ENCODE peak calls at places on chromosome 7, in four cellular contexts. Q, C, F and R are unnamed samples.

GRCh38 chr7:78261302-78261701 is 462.7 kb downstream of the PHTF2 start:
- DNase-seq in Q (no peak), C (no peak), F (no peak), R (no peak)

GRCh38 chr7:106166651-106167342 is 54.7 kb upstream of the SYPL1 start:
- DNase-seq in Q (no peak), C (no peak), F (no peak), R (peak)

GRCh38 chr7:15891151-15891842 is 204.8 kb upstream of the MEOX2 start:
- DNase-seq in Q (no peak), C (no peak), F (no peak), R (no peak)

GRCh38 chr7:20331912-20332317 is 1.2 kb downstream of the ITGB8 start:
- DNase-seq in Q (no peak), C (no peak), F (no peak), R (no peak)

GRCh38 chr7:132255898-132256297 is 320.4 kb downstream of the PLXNA4 start:
- DNase-seq in Q (peak), C (no peak), F (no peak), R (no peak)

GRCh38 chr7:55572378-55573233 is at the start of gene VOPP1:
- DNase-seq in Q (peak), C (peak), F (no peak), R (peak)

GRCh38 chr7:157961731-157962457 is 625.1 kb downstream of the DNAJB6 start:
- DNase-seq in Q (no peak), C (no peak), F (no peak), R (no peak)

GRCh38 chr7:10588084-10588483 is 385.6 kb upstream of the PHF14 start:
- DNase-seq in Q (no peak), C (no peak), F (no peak), R (no peak)

GRCh38 chr7:49522111-49522510 is 251.3 kb upstream of the VWC2 start:
- DNase-seq in Q (no peak), C (no peak), F (no peak), R (no peak)

GRCh38 chr7:93249749-93250148 is 17.6 kb downstream of the VPS50 start:
- DNase-seq in Q (no peak), C (no peak), F (no peak), R (no peak)

GRCh38 chr7:30791126-30791525 is 19.9 kb downstream of the MINDY4 start:
- DNase-seq in Q (no peak), C (no peak), F (no peak), R (no peak)

GRCh38 chr7:35758421-35758820 is 42.4 kb upstream of the SEPTIN7 start:
- DNase-seq in Q (no peak), C (no peak), F (no peak), R (no peak)

GRCh38 chr7:115533785-115534184 is 496.8 kb downstream of the TFEC start:
- DNase-seq in Q (no peak), C (no peak), F (no peak), R (no peak)

GRCh38 chr7:46775020-46775419 is 806.9 kb downstream of the TNS3 start:
- DNase-seq in Q (no peak), C (no peak), F (no peak), R (no peak)

GRCh38 chr7:105229641-105230040 is 159.1 kb downstream of the SRPK2 start:
- DNase-seq in Q (no peak), C (no peak), F (no peak), R (no peak)

GRCh38 chr7:124101173-124101768 is 68.4 kb upstream of the TMEM229A start:
- DNase-seq in Q (no peak), C (no peak), F (no peak), R (no peak)

GRCh38 chr7:26365077-26365896 is 73.6 kb downstream of the SNX10 start:
- DNase-seq in Q (no peak), C (no peak), F (no peak), R (peak)

GRCh38 chr7:91263359-91264082 is 712 bp upstream of the FZD1 start:
- DNase-seq in Q (peak), C (no peak), F (no peak), R (peak)

GRCh38 chr7:45687185-45687560 is 113.0 kb downstream of the ADCY1 start:
- DNase-seq in Q (no peak), C (no peak), F (no peak), R (no peak)

GRCh38 chr7:16223963-16224707 is 197.2 kb downstream of the CRPPA start:
- DNase-seq in Q (no peak), C (no peak), F (no peak), R (no peak)

GRCh38 chr7:150976529-150977381 is 1.4 kb downstream of the KCNH2 start:
- DNase-seq in Q (peak), C (no peak), F (no peak), R (peak)

GRCh38 chr7:28354601-28355062 is 57.7 kb upstream of the CREB5 start:
- DNase-seq in Q (no peak), C (no peak), F (no peak), R (no peak)

GRCh38 chr7:47191876-47192291 is 390.0 kb downstream of the TNS3 start:
- DNase-seq in Q (no peak), C (no peak), F (no peak), R (no peak)

GRCh38 chr7:63031838-63032436 is 966.7 kb upstream of the ZNF722 start:
- DNase-seq in Q (no peak), C (no peak), F (no peak), R (no peak)

GRCh38 chr7:30984359-30985107 is 20.8 kb downstream of the GHRHR start:
- DNase-seq in Q (no peak), C (no peak), F (no peak), R (no peak)

GRCh38 chr7:99137418-99138180 is 6.3 kb downstream of the SMURF1 start:
- DNase-seq in Q (no peak), C (no peak), F (no peak), R (peak)

GRCh38 chr7:47078241-47078640 is 503.7 kb downstream of the TNS3 start:
- DNase-seq in Q (no peak), C (no peak), F (no peak), R (no peak)

GRCh38 chr7:128814496-128814895 is 15.7 kb upstream of the FLNC start:
- DNase-seq in Q (no peak), C (no peak), F (no peak), R (no peak)

GRCh38 chr7:16301251-16301650 is 120.1 kb downstream of the CRPPA start:
- DNase-seq in Q (no peak), C (no peak), F (no peak), R (no peak)

GRCh38 chr7:151114151-151115090 is 28.1 kb downstream of the AGAP3 start:
- DNase-seq in Q (no peak), C (no peak), F (no peak), R (no peak)

DNA sequence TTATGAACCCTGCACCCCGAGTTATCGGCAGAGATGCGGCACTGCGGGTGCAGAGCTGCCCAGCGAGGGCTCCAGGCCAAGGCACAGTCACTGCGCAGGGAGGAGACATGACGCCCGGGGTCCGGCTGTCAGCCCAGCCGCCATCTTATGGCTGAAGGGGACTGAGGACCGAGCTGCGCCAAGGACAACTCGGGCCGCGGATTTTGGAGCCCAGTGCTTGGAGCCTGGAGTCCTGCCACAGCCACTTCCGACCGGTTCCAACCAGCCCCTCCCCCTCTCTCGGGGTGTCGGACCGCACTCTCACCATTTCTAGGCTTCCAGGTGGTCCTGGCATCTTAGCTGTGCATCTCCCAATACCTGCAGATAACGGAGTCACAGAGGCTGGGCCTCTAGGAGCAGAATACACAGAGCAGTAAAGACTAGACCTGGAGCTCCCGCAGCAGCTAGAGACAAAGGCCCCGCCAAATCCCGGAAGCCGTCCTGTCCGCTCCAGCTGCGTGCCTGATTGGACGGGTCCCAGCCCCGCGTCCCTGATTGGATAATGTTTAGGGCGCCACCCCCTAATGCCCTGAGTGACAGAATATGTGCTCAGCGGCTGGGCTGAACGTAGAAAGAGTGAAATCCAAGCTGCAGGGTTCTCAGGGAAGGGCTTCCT is at the start of gene ZNF680:
- DNase-seq in Q (peak), C (peak), F (peak), R (peak)
- TF ChIP-seq POLR2A in Q (peak), C (peak), F (peak), R (peak)

DNA sequence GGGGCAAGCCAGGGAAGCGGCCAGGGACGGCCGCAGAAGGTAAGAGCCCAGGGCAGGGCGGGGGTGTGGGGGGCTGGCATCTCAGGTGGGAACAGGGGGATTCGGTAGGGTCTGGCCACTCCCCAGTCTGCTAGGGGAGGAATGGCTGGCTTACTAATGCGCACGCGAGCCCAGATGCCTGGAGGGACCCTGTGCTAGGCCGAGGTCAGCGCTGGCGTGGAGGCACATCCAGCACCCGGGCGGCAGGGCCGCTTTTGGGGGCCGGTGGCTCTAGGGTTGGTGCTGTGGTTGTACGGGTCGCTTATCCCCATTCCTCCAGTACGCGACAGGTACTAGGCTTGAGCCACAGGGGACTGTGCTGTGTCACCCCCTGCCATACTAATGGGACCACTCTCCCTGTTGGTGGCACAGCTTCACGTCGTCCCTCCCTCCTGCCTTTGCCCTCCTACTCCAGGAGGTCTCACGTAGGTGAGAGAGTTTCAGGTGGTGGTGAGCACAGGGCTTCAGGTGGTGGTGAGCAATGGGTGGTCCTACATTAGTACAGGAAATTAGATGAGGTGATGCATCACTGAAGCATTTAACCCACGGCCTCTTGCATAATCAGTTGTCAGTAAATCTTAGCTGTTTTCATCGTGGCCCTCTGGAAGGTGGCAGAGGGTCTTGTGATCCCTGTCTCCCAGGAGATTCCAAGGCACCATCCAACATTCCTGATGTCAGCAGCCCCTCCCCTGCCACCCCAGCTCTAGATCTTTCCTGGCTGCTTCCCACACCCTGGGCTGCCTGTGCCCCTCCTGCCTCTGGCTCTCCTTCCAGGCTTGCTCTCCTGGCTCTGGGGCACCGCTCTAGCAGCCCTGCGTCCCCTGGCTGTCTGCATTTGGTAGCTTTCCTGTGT is 981 bp downstream of the AEBP1 start:
- DNase-seq in Q (no peak), C (no peak), F (no peak), R (peak)
- TF ChIP-seq POLR2A in Q (no peak), C (no peak), F (no peak), R (no peak)

GRCh38 chr7:153185936-153186335 is 426.4 kb downstream of the ACTR3B start:
- DNase-seq in Q (no peak), C (no peak), F (no peak), R (no peak)

GRCh38 chr7:153190986-153191385 is 431.4 kb downstream of the ACTR3B start:
- DNase-seq in Q (no peak), C (no peak), F (no peak), R (no peak)

GRCh38 chr7:153188161-153188560 is 428.6 kb downstream of the ACTR3B start:
- DNase-seq in Q (no peak), C (no peak), F (no peak), R (no peak)

GRCh38 chr7:153190452-153190851 is 430.9 kb downstream of the ACTR3B start:
- DNase-seq in Q (no peak), C (no peak), F (no peak), R (no peak)

DNA sequence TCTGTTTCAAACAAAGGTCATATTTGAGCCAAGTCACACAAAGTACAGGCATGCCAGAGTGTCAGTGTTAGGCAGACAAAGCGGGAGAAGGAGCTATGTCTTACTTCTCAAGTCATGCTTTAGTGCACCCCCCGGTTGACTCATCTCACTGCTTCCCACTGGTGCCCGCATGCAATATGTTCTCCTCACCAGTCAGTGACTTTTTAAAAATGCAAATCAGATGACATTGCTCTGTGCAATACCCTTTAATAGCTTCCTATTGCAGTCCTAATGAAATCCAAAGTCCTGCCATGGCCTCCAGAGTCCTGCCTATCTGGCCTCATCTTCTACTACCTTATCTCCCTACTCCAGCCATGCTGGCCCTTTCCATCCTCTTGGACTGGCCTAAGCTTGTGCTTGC is 429.1 kb downstream of the ACTR3B start:
- DNase-seq in Q (no peak), C (no peak), F (no peak), R (no peak)
- TF ChIP-seq POLR2A in Q (no peak), C (no peak), F (no peak), R (no peak)

GRCh38 chr7:1457059-1457948 is 2.0 kb downstream of the MICALL2 start:
- DNase-seq in Q (no peak), C (no peak), F (no peak), R (no peak)

GRCh38 chr7:1459512-1459892 is 232 bp upstream of the MICALL2 start:
- DNase-seq in Q (peak), C (peak), F (peak), R (peak)

GRCh38 chr7:1459930-1460756 is 873 bp upstream of the MICALL2 start:
- DNase-seq in Q (peak), C (no peak), F (no peak), R (no peak)

GRCh38 chr7:1457949-1458675 is 1.2 kb downstream of the MICALL2 start:
- DNase-seq in Q (no peak), C (no peak), F (no peak), R (no peak)

DNA sequence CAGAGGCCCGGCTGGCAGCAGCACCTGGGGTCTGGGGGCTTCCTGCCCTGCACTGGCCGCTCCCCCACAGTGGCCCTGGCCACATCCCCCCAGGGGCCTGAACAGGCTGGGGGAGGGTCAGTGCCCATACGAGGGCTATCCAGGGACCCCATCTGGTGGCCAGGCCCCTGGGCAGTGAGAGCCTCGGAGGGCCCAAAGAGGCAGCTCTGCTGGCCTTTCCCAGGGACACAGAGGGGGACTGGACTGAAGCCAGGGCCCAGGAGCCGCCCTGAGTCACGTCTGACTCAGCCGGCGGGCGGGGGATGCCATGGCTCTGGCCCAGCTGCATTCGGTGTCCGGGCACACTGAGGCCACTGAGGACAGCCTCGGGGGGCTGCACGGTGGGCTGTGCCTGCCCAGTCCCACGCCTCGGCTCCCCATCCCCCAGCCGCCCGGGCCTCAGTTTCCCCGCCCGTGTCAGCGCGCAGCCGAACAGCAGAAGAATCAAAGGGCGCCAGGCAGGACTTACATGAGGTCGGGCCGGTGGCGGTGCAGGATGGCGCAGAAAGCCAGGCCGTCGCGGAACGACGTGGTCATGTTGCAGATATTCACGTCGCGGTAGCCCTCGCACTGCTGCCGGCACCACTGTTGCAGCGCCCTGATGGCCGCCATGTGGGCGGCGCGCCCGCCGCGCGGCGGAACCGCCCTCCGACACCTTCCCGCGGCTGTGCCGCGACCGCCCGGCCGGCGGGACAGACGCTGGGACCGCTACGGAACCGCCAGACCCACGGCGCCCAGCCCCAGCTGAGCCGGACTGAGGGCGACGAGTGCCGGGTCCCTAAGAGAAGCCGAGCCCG is at the start of gene MICALL2:
- DNase-seq in Q (peak), C (peak), F (no peak), R (peak)
- TF ChIP-seq POLR2A in Q (peak), C (peak), F (peak), R (peak)

GRCh38 chr7:131110294-131111080 is 217.2 kb upstream of the MKLN1 start:
- DNase-seq in Q (peak), C (peak), F (no peak), R (peak)

GRCh38 chr7:131111081-131111576 is 216.5 kb upstream of the MKLN1 start:
- DNase-seq in Q (no peak), C (no peak), F (no peak), R (no peak)

GRCh38 chr7:131108212-131108980 is 219.3 kb upstream of the MKLN1 start:
- DNase-seq in Q (no peak), C (no peak), F (no peak), R (no peak)

GRCh38 chr7:131109011-131109756 is 218.5 kb upstream of the MKLN1 start:
- DNase-seq in Q (no peak), C (no peak), F (no peak), R (no peak)

GRCh38 chr7:131109757-131110293 is 217.9 kb upstream of the MKLN1 start:
- DNase-seq in Q (peak), C (peak), F (peak), R (peak)
- TF ChIP-seq POLR2A in Q (peak), C (peak), F (peak), R (peak)

GRCh38 chr7:102424129-102424551 is 9.2 kb upstream of the ORAI2 start:
- DNase-seq in Q (no peak), C (no peak), F (no peak), R (no peak)

GRCh38 chr7:102424787-102425218 is 8.6 kb upstream of the ORAI2 start:
- DNase-seq in Q (no peak), C (no peak), F (no peak), R (no peak)

GRCh38 chr7:102429141-102429904 is 4.1 kb upstream of the ORAI2 start:
- DNase-seq in Q (no peak), C (no peak), F (no peak), R (no peak)

GRCh38 chr7:102426268-102427031 is 6.9 kb upstream of the ORAI2 start:
- DNase-seq in Q (no peak), C (no peak), F (no peak), R (no peak)

GRCh38 chr7:102425639-102426267 is 7.6 kb upstream of the ORAI2 start:
- DNase-seq in Q (peak), C (no peak), F (peak), R (no peak)
- TF ChIP-seq POLR2A in Q (no peak), C (no peak), F (no peak), R (no peak)

GRCh38 chr7:5093948-5094347 is 48.3 kb downstream of the RBAK start:
- DNase-seq in Q (no peak), C (no peak), F (no peak), R (no peak)

GRCh38 chr7:5088906-5089305 is 43.2 kb downstream of the RBAK start:
- DNase-seq in Q (no peak), C (no peak), F (no peak), R (no peak)

GRCh38 chr7:5094641-5095040 is 49.0 kb downstream of the RBAK start:
- DNase-seq in Q (no peak), C (no peak), F (no peak), R (no peak)
- TF ChIP-seq POLR2A in Q (no peak), C (no peak), F (no peak), R (no peak)

DNA sequence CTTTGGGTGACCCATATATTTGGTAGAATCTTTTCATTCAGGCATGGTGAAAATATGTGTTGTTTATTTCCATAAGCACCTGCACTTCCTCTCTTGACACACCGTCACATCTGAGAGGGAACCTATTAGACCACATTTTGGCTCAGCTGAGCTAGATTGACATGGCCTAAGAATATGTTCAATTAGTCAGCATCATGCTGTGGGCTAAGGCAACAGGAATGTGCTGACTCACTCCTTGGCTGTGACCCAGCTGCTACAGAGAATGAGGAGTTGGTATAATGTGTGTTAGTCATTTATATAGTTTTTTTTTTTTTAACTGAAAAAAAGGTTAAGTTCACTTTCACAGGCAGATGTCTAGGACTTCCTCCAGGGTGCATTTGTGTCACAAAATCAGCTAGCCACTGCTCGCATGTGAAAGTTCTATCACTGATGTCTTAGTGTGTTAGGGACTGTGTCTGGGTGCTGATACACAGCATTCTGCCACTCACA is 180.6 kb downstream of the SEMA3E start:
- DNase-seq in Q (peak), C (peak), F (no peak), R (peak)
- TF ChIP-seq POLR2A in Q (no peak), C (no peak), F (no peak), R (no peak)